ENCODE peak calls at places on chromosomes 3 and 15, in four cellular contexts. One of them, this sample, is unnamed.

GRCh38 chr3:178982138-178982537 is 89.5 kb downstream of the ZMAT3 start:
- DNase-seq in lower leg skin: no peak
- DNase-seq in fibroblast of the aortic adventitia: peak
- DNase-seq in NCI-H774: no peak
- DNase-seq in this sample: no peak

GRCh38 chr15:95016511-95017219 is 785.3 kb downstream of the MCTP2 start:
- DNase-seq in NCI-H774: no peak
- DNase-seq in lower leg skin: no peak
- DNase-seq in fibroblast of the aortic adventitia: no peak
- DNase-seq in this sample: no peak

GRCh38 chr15:77040673-77041072 is 30.2 kb downstream of the TSPAN3 start:
- DNase-seq in fibroblast of the aortic adventitia: peak
- DNase-seq in NCI-H774: no peak
- DNase-seq in lower leg skin: no peak
- DNase-seq in this sample: no peak

GRCh38 chr3:106108925-106109324 is 240.1 kb upstream of the CBLB start:
- DNase-seq in NCI-H774: no peak
- DNase-seq in fibroblast of the aortic adventitia: no peak
- DNase-seq in lower leg skin: no peak
- DNase-seq in this sample: no peak

GRCh38 chr3:98367464-98368246 is 14.0 kb downstream of the OR5K4 start:
- DNase-seq in lower leg skin: no peak
- DNase-seq in fibroblast of the aortic adventitia: no peak
- DNase-seq in NCI-H774: no peak
- DNase-seq in this sample: no peak

GRCh38 chr15:41558400-41559238 is at the start of gene TYRO3:
- DNase-seq in fibroblast of the aortic adventitia: peak
- DNase-seq in NCI-H774: peak
- DNase-seq in lower leg skin: peak
- DNase-seq in this sample: no peak

GRCh38 chr3:131883086-131883485 is 151.7 kb downstream of the CPNE4 start:
- DNase-seq in NCI-H774: no peak
- DNase-seq in lower leg skin: no peak
- DNase-seq in fibroblast of the aortic adventitia: no peak
- DNase-seq in this sample: no peak

GRCh38 chr3:149336925-149337324 is 3.5 kb upstream of the TM4SF18 start:
- DNase-seq in fibroblast of the aortic adventitia: peak
- DNase-seq in lower leg skin: no peak
- DNase-seq in NCI-H774: no peak
- DNase-seq in this sample: no peak

GRCh38 chr15:89248584-89248983 is 4.8 kb downstream of the FANCI start:
- DNase-seq in NCI-H774: no peak
- DNase-seq in lower leg skin: no peak
- DNase-seq in fibroblast of the aortic adventitia: no peak
- DNase-seq in this sample: no peak

GRCh38 chr15:63440756-63441155 is 59.1 kb upstream of the CA12 start:
- DNase-seq in fibroblast of the aortic adventitia: no peak
- DNase-seq in NCI-H774: no peak
- DNase-seq in lower leg skin: no peak
- DNase-seq in this sample: no peak

GRCh38 chr3:188234172-188234571 is 80.2 kb downstream of the LPP start:
- DNase-seq in NCI-H774: no peak
- DNase-seq in lower leg skin: no peak
- DNase-seq in fibroblast of the aortic adventitia: peak
- DNase-seq in this sample: no peak

GRCh38 chr15:36779744-36780408 is 200.4 kb downstream of the CDIN1 start:
- DNase-seq in NCI-H774: no peak
- DNase-seq in fibroblast of the aortic adventitia: no peak
- DNase-seq in lower leg skin: no peak
- DNase-seq in this sample: no peak

GRCh38 chr3:18420584-18420983 is 4.6 kb downstream of the SATB1 start:
- DNase-seq in fibroblast of the aortic adventitia: no peak
- DNase-seq in NCI-H774: no peak
- DNase-seq in lower leg skin: no peak
- DNase-seq in this sample: no peak

GRCh38 chr3:106332884-106333283 is 464.1 kb upstream of the CBLB start:
- DNase-seq in lower leg skin: no peak
- DNase-seq in fibroblast of the aortic adventitia: no peak
- DNase-seq in NCI-H774: no peak
- DNase-seq in this sample: no peak

GRCh38 chr3:98525494-98525893 is 2.8 kb upstream of the CLDND1 start:
- DNase-seq in NCI-H774: no peak
- DNase-seq in lower leg skin: no peak
- DNase-seq in fibroblast of the aortic adventitia: no peak
- DNase-seq in this sample: no peak

GRCh38 chr3:48157215-48157840 is 30.9 kb downstream of the CDC25A start:
- DNase-seq in NCI-H774: no peak
- DNase-seq in fibroblast of the aortic adventitia: peak
- DNase-seq in lower leg skin: no peak
- DNase-seq in this sample: no peak

GRCh38 chr15:33132722-33133345 is 61.7 kb downstream of the FMN1 start:
- DNase-seq in fibroblast of the aortic adventitia: peak
- DNase-seq in NCI-H774: peak
- DNase-seq in lower leg skin: no peak
- DNase-seq in this sample: peak

GRCh38 chr15:68550498-68551295 is 28.1 kb upstream of the CORO2B start:
- DNase-seq in NCI-H774: peak
- DNase-seq in lower leg skin: peak
- DNase-seq in fibroblast of the aortic adventitia: peak
- DNase-seq in this sample: peak

GRCh38 chr3:46705751-46706572 is 4.8 kb downstream of the TMIE start:
- DNase-seq in lower leg skin: no peak
- DNase-seq in NCI-H774: no peak
- DNase-seq in fibroblast of the aortic adventitia: peak
- DNase-seq in this sample: no peak

GRCh38 chr15:76172782-76173181 is 113.0 kb downstream of the TMEM266 start:
- DNase-seq in lower leg skin: no peak
- DNase-seq in fibroblast of the aortic adventitia: no peak
- DNase-seq in NCI-H774: no peak
- DNase-seq in this sample: no peak

GRCh38 chr3:52289338-52289746 is 1.7 kb downstream of the GLYCTK start:
- DNase-seq in fibroblast of the aortic adventitia: no peak
- DNase-seq in lower leg skin: no peak
- DNase-seq in NCI-H774: no peak
- DNase-seq in this sample: no peak